ENCODE peak calls at places on chromosomes 7 and 10, in ten cellular contexts. J is CD8-positive, alpha-beta T cell; H is DMS79; C is activated CD8-positive, alpha-beta T cell treated with anti-CD3 and anti-CD28 coated beads, Interleukin-2, amount 10 ng/mL, durations not matched to agents 7 days and 5 days; R is skeletal muscle cell; U is NCI-H1105 treated with DMSO at 0.1 percent for 48 hours; A is stimulated activated CD4-positive, alpha-beta T cell treated with anti-CD3 and anti-CD28 coated beads, Interleukin-15, amount 100 ng/mL, for 1 hour; Q is left ventricle myocardium superior; V is nephron progenitor cell; G is NCI-H446 treated with DMSO at 0.1 percent for 48 hours. P is an unnamed sample.

GRCh38 chr7:152521420-152522337 is 85.9 kb upstream of the KMT2C start:
- DNase-seq in J (no peak), H (no peak), C (no peak), R (no peak), U (no peak), A (no peak), Q (no peak), V (no peak), G (no peak), P (no peak)

GRCh38 chr10:26486985-26487850 is 49.1 kb downstream of the APBB1IP start:
- DNase-seq in J (peak; percentile 68), H (no peak), C (peak; percentile 79), R (peak; percentile 75), U (no peak), A (peak; percentile 41), Q (no peak), V (no peak), G (no peak), P (peak; percentile 70)

GRCh38 chr7:16891338-16891737 is 9.6 kb upstream of the AGR3 start:
- DNase-seq in J (no peak), H (peak; percentile 9), C (peak; percentile 46), R (peak; percentile 33), U (peak; percentile 51), A (no peak), Q (no peak), V (peak; percentile 14), G (no peak), P (peak; percentile 59)

GRCh38 chr10:102413053-102413705 is 5.4 kb downstream of the PSD start:
- DNase-seq in J (no peak), H (peak; percentile 58), C (peak; percentile 75), R (no peak), U (peak; percentile 74), A (no peak), Q (no peak), V (peak; percentile 31), G (no peak), P (peak; percentile 53)

GRCh38 chr7:146129296-146129695 is 12.7 kb downstream of the CNTNAP2 start:
- DNase-seq in J (no peak), H (no peak), C (no peak), R (no peak), U (peak; percentile 13), A (no peak), Q (no peak), V (no peak), G (no peak), P (no peak)

GRCh38 chr7:31029674-31030073 is 22.4 kb upstream of the ADCYAP1R1 start:
- DNase-seq in J (no peak), H (no peak), C (no peak), R (no peak), U (no peak), A (no peak), Q (no peak), V (no peak), G (peak; percentile 41), P (no peak)

GRCh38 chr10:71974489-71975011 is 10.4 kb downstream of the CHST3 start:
- DNase-seq in J (no peak), H (no peak), C (no peak), R (no peak), U (no peak), A (no peak), Q (no peak), V (no peak), G (no peak), P (peak; percentile 89)

GRCh38 chr7:92567460-92567859 is 22.7 kb downstream of the FAM133B start:
- DNase-seq in J (no peak), H (no peak), C (no peak), R (peak; percentile 45), U (no peak), A (no peak), Q (no peak), V (no peak), G (no peak), P (peak; percentile 41)

GRCh38 chr7:67614843-67615242 is 618.2 kb downstream of the TYW1 start:
- DNase-seq in J (no peak), H (no peak), C (no peak), R (no peak), U (peak; percentile 6), A (no peak), Q (no peak), V (no peak), G (no peak), P (no peak)

GRCh38 chr7:35816514-35816913 is 15.7 kb downstream of the SEPTIN7 start:
- DNase-seq in J (no peak), H (no peak), C (no peak), R (no peak), U (no peak), A (no peak), Q (no peak), V (no peak), G (no peak), P (no peak)

GRCh38 chr10:20059084-20059835 is 243.0 kb downstream of the PLXDC2 start:
- DNase-seq in J (no peak), H (no peak), C (no peak), R (no peak), U (no peak), A (no peak), Q (no peak), V (no peak), G (peak; percentile 2), P (no peak)

GRCh38 chr10:71132321-71132810 is 80.0 kb upstream of the UNC5B start:
- DNase-seq in J (no peak), H (no peak), C (peak; percentile 9), R (no peak), U (no peak), A (no peak), Q (no peak), V (no peak), G (no peak), P (no peak)

GRCh38 chr10:43352951-43353350 is 18.5 kb upstream of the FXYD4 start:
- DNase-seq in J (no peak), H (no peak), C (no peak), R (no peak), U (no peak), A (no peak), Q (no peak), V (no peak), G (no peak), P (no peak)

GRCh38 chr7:28674359-28674782 is 262.1 kb downstream of the CREB5 start:
- DNase-seq in J (no peak), H (no peak), C (no peak), R (no peak), U (no peak), A (no peak), Q (no peak), V (no peak), G (no peak), P (no peak)

GRCh38 chr7:47449810-47450586 is 131.9 kb downstream of the TNS3 start:
- DNase-seq in J (no peak), H (no peak), C (no peak), R (peak; percentile 67), U (no peak), A (no peak), Q (no peak), V (no peak), G (no peak), P (no peak)

GRCh38 chr7:414681-415560 is 104.7 kb downstream of the PDGFA start:
- DNase-seq in J (no peak), H (no peak), C (no peak), R (no peak), U (no peak), A (no peak), Q (peak; percentile 22), V (no peak), G (no peak), P (no peak)

GRCh38 chr7:101815826-101816488 is 1.5 kb upstream of the CUX1 start:
- DNase-seq in J (peak; percentile 65), H (peak; percentile 60), C (peak; percentile 78), R (peak; percentile 40), U (peak; percentile 72), A (peak; percentile 40), Q (peak; percentile 89), V (peak; percentile 81), G (peak; percentile 34), P (peak; percentile 78)

P was measured in fibroblast of gingiva.